ENCODE peak calls at places on chromosomes 4 and X, in seven cellular contexts. P is GM13976, C is BE2C, W is brain microvascular endothelial cell, A is breast epithelium, N is IMR-90, L is omental fat pad. G is an unnamed sample.

GRCh38 chr4:44845309-44845708 is 119.0 kb upstream of the GNPDA2 start:
- DNase-seq in P (no peak), C (no peak), W (no peak), A (no peak), N (no peak), L (no peak), G (no peak)

GRCh38 chrX:136250191-136251041 is 784 bp downstream of the MAP7D3 start:
- DNase-seq in P (peak), C (peak), W (no peak), A (no peak), N (no peak), L (no peak), G (peak)

GRCh38 chr4:143287571-143287923 is 49.1 kb upstream of the GAB1 start:
- DNase-seq in P (no peak), C (no peak), W (no peak), A (no peak), N (no peak), L (no peak), G (no peak)

GRCh38 chr4:74203467-74203866 is 45.5 kb downstream of the MTHFD2L start:
- DNase-seq in P (no peak), C (no peak), W (no peak), A (no peak), N (no peak), L (no peak), G (no peak)

GRCh38 chr4:8323947-8324555 is 54.5 kb downstream of the HTRA3 start:
- DNase-seq in P (no peak), C (peak), W (no peak), A (peak), N (peak), L (no peak), G (no peak)

GRCh38 chr4:81913427-81913878 is 441.7 kb upstream of the RASGEF1B start:
- DNase-seq in P (peak), C (peak), W (peak), A (no peak), N (peak), L (no peak), G (peak)

GRCh38 chr4:172073590-172073989 is 260.4 kb downstream of the GALNTL6 start:
- DNase-seq in P (no peak), C (no peak), W (no peak), A (no peak), N (no peak), L (no peak), G (no peak)

GRCh38 chr4:47499705-47500104 is 14.6 kb downstream of the ATP10D start:
- DNase-seq in P (no peak), C (no peak), W (no peak), A (no peak), N (peak), L (no peak), G (no peak)

GRCh38 chr4:157808796-157809408 is 363.9 kb downstream of the GASK1B start:
- DNase-seq in P (no peak), C (no peak), W (no peak), A (no peak), N (no peak), L (no peak), G (no peak)

GRCh38 chr4:188214861-188215260 is 75.6 kb downstream of the TRIML1 start:
- DNase-seq in P (no peak), C (no peak), W (no peak), A (no peak), N (no peak), L (no peak), G (no peak)

GRCh38 chr4:168908093-168908492 is 102.0 kb downstream of the CBR4 start:
- DNase-seq in P (no peak), C (no peak), W (peak), A (no peak), N (peak), L (no peak), G (no peak)

GRCh38 chr4:1727117-1728031 is 6.1 kb downstream of the TACC3 start:
- DNase-seq in P (no peak), C (no peak), W (peak), A (no peak), N (peak), L (peak), G (no peak)

GRCh38 chr4:1337376-1337831 is 9.6 kb upstream of the UVSSA start:
- DNase-seq in P (no peak), C (no peak), W (no peak), A (no peak), N (peak), L (no peak), G (no peak)

GRCh38 chr4:53599632-53600031 is 8.3 kb upstream of the LNX1 start:
- DNase-seq in P (no peak), C (no peak), W (no peak), A (no peak), N (no peak), L (no peak), G (no peak)

GRCh38 chr4:7193040-7193958 is 961 bp downstream of the SORCS2 start:
- DNase-seq in P (no peak), C (peak), W (no peak), A (peak), N (no peak), L (no peak), G (no peak)

GRCh38 chr4:123398803-123399637 is 2.4 kb downstream of the SPRY1 start:
- DNase-seq in P (peak), C (no peak), W (peak), A (no peak), N (peak), L (no peak), G (peak)

GRCh38 chrX:10360121-10360520 is 203.3 kb downstream of the CLCN4 start:
- DNase-seq in P (no peak), C (peak), W (no peak), A (no peak), N (peak), L (no peak), G (no peak)

GRCh38 chr4:139214039-139214534 is 37.1 kb upstream of the ELF2 start:
- DNase-seq in P (peak), C (peak), W (no peak), A (no peak), N (no peak), L (no peak), G (peak)

GRCh38 chrX:154463611-154464220 is 5.6 kb downstream of the PLXNA3 start:
- DNase-seq in P (no peak), C (no peak), W (no peak), A (no peak), N (no peak), L (no peak), G (no peak)

GRCh38 chr4:25163216-25163615 is 3.0 kb upstream of the SEPSECS start:
- DNase-seq in P (no peak), C (no peak), W (no peak), A (no peak), N (no peak), L (no peak), G (no peak)

GRCh38 chr4:125461676-125462363 is 147.1 kb downstream of the FAT4 start:
- DNase-seq in P (no peak), C (no peak), W (no peak), A (no peak), N (peak), L (no peak), G (no peak)

GRCh38 chr4:13169731-13170130 is 314.4 kb downstream of the RAB28 start:
- DNase-seq in P (no peak), C (no peak), W (no peak), A (no peak), N (no peak), L (no peak), G (no peak)

GRCh38 chrX:150544222-150544787 is 24.1 kb upstream of the MTM1 start:
- DNase-seq in P (peak), C (no peak), W (no peak), A (no peak), N (no peak), L (no peak), G (peak)

GRCh38 chr4:158895797-158896442 is 127.1 kb downstream of the FNIP2 start:
- DNase-seq in P (no peak), C (no peak), W (peak), A (no peak), N (peak), L (no peak), G (no peak)

GRCh38 chr4:40586729-40587128 is 42.9 kb downstream of the RBM47 start:
- DNase-seq in P (no peak), C (no peak), W (no peak), A (no peak), N (no peak), L (no peak), G (no peak)

GRCh38 chr4:121147923-121148443 is 16.1 kb downstream of the TNIP3 start:
- DNase-seq in P (no peak), C (no peak), W (no peak), A (no peak), N (peak), L (no peak), G (no peak)

GRCh38 chr4:10687526-10687925 is 3.0 kb upstream of the CLNK start:
- DNase-seq in P (no peak), C (no peak), W (no peak), A (no peak), N (no peak), L (no peak), G (no peak)

GRCh38 chr4:13968723-13969122 is 341.2 kb upstream of the BOD1L1 start:
- DNase-seq in P (no peak), C (no peak), W (no peak), A (no peak), N (peak), L (no peak), G (no peak)

GRCh38 chr4:61501812-61502211 is 301.7 kb downstream of the ADGRL3 start:
- DNase-seq in P (no peak), C (peak), W (no peak), A (no peak), N (no peak), L (no peak), G (no peak)

GRCh38 chr4:61505773-61506640 is 305.9 kb downstream of the ADGRL3 start:
- DNase-seq in P (no peak), C (no peak), W (no peak), A (no peak), N (no peak), L (no peak), G (no peak)

GRCh38 chr4:61500883-61501282 is 300.8 kb downstream of the ADGRL3 start:
- DNase-seq in P (no peak), C (peak), W (no peak), A (no peak), N (no peak), L (no peak), G (no peak)
- TF ChIP-seq CTCF in P (no peak), C (peak), W (peak), A (no peak), N (no peak), L (no peak), G (no peak)

GRCh38 chrX:36897690-36898089 is 110.5 kb upstream of the FAM47C start:
- DNase-seq in P (no peak), C (no peak), W (no peak), A (no peak), N (no peak), L (no peak), G (no peak)

DNA sequence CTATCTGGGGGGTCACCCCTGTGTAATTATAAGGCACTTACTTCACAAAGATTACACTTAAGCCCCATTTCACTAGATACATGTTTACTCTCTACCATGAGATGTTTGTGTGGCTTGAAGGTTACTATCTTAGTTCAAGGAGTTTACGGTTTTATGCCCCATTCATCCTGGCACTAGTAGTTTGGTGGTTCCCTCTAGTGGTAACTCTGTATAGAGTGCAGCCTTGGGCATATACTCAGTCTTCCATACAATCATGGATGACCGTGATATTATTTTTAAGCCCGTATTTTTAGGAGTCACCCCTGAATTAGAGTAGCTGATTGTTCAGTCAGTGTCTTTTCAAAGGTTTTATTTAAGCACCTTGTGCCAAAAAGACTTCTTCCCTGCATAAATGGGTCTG is 109.9 kb upstream of the FAM47C start:
- DNase-seq in P (no peak), C (no peak), W (no peak), A (no peak), N (peak), L (no peak), G (peak)
- TF ChIP-seq CTCF in P (peak), C (peak), W (peak), A (no peak), N (peak), L (no peak), G (no peak)

DNA sequence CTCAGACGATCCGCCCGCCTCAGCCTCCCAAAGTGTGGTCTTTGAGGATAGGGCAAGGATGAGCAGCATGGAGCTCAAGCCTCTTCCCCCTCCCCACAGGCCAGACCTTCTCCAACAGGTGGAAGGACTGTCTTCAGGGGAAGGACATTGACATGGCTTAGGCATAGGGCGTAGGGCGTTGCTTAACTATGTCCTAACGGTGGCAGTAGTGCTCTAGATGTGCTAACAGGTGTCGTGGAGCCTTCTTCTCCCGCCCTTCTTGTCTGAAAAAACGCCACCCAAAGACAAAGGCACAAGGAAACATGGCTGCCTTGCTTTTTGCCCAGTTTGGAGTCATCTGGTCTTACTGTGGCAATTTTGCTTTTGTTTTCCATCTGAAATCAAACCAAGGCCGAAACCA is 219.8 kb downstream of the OR13H1 start:
- DNase-seq in P (peak), C (no peak), W (peak), A (no peak), N (peak), L (peak), G (no peak)
- TF ChIP-seq CTCF in P (peak), C (no peak), W (peak), A (peak), N (peak), L (no peak), G (no peak)

GRCh38 chr4:112978691-112979472 is 70.6 kb upstream of the ANK2 start:
- DNase-seq in P (no peak), C (no peak), W (peak), A (no peak), N (peak), L (no peak), G (no peak)

GRCh38 chr4:112979881-112980421 is 69.5 kb upstream of the ANK2 start:
- DNase-seq in P (no peak), C (no peak), W (no peak), A (no peak), N (no peak), L (no peak), G (no peak)

DNA sequence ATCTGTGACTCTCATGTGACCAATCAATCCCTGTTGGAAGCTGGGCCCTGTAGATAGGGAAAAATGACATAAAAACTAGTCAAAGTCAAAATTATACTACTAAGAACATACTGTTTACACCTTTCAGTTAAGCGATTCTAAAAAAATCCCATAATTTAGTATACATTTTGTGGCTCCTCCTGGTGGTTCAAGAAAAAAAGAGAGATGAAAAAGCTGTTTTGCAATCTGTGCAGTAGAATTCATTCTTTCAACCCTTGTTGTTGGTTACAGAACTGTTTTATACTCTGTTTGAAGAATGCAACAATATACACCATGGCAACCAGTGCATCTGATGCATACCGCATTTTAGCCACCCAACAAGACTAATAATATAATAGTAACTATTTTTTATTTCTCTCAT is 66.8 kb upstream of the ANK2 start:
- DNase-seq in P (no peak), C (no peak), W (no peak), A (no peak), N (no peak), L (no peak), G (no peak)
- TF ChIP-seq CTCF in P (no peak), C (peak), W (no peak), A (no peak), N (no peak), L (no peak), G (no peak)

GRCh38 chrX:85052636-85053343 is 49.1 kb downstream of the APOOL start:
- DNase-seq in P (no peak), C (no peak), W (peak), A (no peak), N (peak), L (no peak), G (no peak)
- TF ChIP-seq CTCF in P (no peak), C (peak), W (no peak), A (no peak), N (peak), L (no peak), G (no peak)